ENCODE peak calls at places on chromosomes 2 and 18, in nine cellular contexts. J, H, R, M, O, I, W, S and N are unnamed samples.

GRCh38 chr2:241561811-241562210 is 3.3 kb downstream of the BOK start:
- DNase-seq in J (peak), H (peak), R (peak), M (no peak), O (peak), I (no peak), W (no peak), S (no peak), N (no peak)

GRCh38 chr2:120346667-120347358 is 877 bp downstream of the INHBB start:
- DNase-seq in J (peak), H (peak), R (no peak), M (no peak), O (no peak), I (no peak), W (no peak), S (no peak), N (no peak)

GRCh38 chr2:214029190-214029589 is 381.7 kb upstream of the VWC2L start:
- DNase-seq in J (no peak), H (no peak), R (no peak), M (no peak), O (no peak), I (no peak), W (no peak), S (no peak), N (no peak)

GRCh38 chr18:57287766-57288165 is 64.6 kb upstream of the ST8SIA3 start:
- DNase-seq in J (no peak), H (no peak), R (no peak), M (no peak), O (no peak), I (no peak), W (no peak), S (no peak), N (no peak)

GRCh38 chr2:28565720-28566295 is 69.9 kb downstream of the PLB1 start:
- DNase-seq in J (no peak), H (no peak), R (peak), M (no peak), O (no peak), I (no peak), W (no peak), S (no peak), N (no peak)

GRCh38 chr2:110716959-110717645 is 15.3 kb upstream of the ACOXL start:
- DNase-seq in J (peak), H (no peak), R (no peak), M (no peak), O (no peak), I (no peak), W (no peak), S (no peak), N (no peak)

GRCh38 chr2:236195726-236196125 is 27.5 kb upstream of the GBX2 start:
- DNase-seq in J (no peak), H (no peak), R (peak), M (no peak), O (no peak), I (no peak), W (no peak), S (no peak), N (no peak)

GRCh38 chr2:84781942-84782716 is 98.8 kb downstream of the TRABD2A start:
- DNase-seq in J (peak), H (peak), R (no peak), M (peak), O (no peak), I (no peak), W (peak), S (no peak), N (no peak)

GRCh38 chr18:28713026-28713425 is 536.1 kb upstream of the CDH2 start:
- DNase-seq in J (no peak), H (no peak), R (no peak), M (no peak), O (no peak), I (no peak), W (no peak), S (no peak), N (no peak)

GRCh38 chr2:38517284-38517683 is 85.4 kb downstream of the HNRNPLL start:
- DNase-seq in J (no peak), H (no peak), R (no peak), M (no peak), O (no peak), I (no peak), W (no peak), S (no peak), N (no peak)